ENCODE peak calls at places on chromosomes 13 and 19, in four cellular contexts. N is transverse colon, F is ovary, Z is sigmoid colon. J is an unnamed sample.

GRCh38 chr19:9406798-9407352 is 28.5 kb downstream of the ZNF266 start:
- DNase-seq in N (peak), F (peak), Z (peak), J (peak)

GRCh38 chr13:113468461-113469147 is 15.3 kb upstream of the ADPRHL1 start:
- DNase-seq in N (no peak), F (no peak), Z (no peak), J (no peak)

GRCh38 chr13:112968380-112968909 is 569 bp upstream of the MCF2L start:
- DNase-seq in N (peak), F (peak), Z (peak), J (no peak)

GRCh38 chr19:16627194-16627927 is 643 bp downstream of the MED26 start:
- DNase-seq in N (peak), F (peak), Z (peak), J (no peak)

GRCh38 chr13:33284016-33284415 is 1.5 kb downstream of the STARD13 start:
- DNase-seq in N (no peak), F (no peak), Z (no peak), J (no peak)

GRCh38 chr13:49373699-49374098 is 70.2 kb downstream of the CAB39L start:
- DNase-seq in N (no peak), F (no peak), Z (no peak), J (no peak)

GRCh38 chr19:1259873-1260748 is 9.0 kb upstream of the CIRBP start:
- DNase-seq in N (peak), F (no peak), Z (peak), J (no peak)

GRCh38 chr19:29678484-29679106 is 13.3 kb downstream of the PLEKHF1 start:
- DNase-seq in N (peak), F (peak), Z (peak), J (peak)

GRCh38 chr13:100100115-100100879 is 11.4 kb downstream of the PCCA start:
- DNase-seq in N (no peak), F (peak), Z (no peak), J (no peak)

DNA sequence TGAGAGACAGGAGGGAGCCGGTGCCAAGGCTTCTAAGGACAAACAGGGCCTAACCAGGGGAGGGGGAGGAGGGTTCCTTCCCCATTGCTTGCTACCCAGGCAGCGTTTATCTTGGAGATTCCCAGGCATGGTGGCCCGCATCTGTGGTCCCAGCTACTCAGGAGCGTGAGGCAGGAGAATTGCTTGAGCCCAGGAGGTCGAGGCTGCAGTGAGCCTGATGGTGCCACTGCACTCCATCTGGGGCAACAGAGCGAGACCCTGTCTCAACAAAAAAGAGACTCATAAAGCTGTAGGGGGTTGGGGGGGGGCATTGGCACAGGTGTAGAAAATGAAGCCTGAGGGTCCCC is 11.4 kb downstream of the TIMM13 start:
- DNase-seq in N (no peak), F (no peak), Z (no peak), J (no peak)
- TF ChIP-seq POLR2A in N (no peak), F (no peak), Z (no peak), J (no peak)

DNA sequence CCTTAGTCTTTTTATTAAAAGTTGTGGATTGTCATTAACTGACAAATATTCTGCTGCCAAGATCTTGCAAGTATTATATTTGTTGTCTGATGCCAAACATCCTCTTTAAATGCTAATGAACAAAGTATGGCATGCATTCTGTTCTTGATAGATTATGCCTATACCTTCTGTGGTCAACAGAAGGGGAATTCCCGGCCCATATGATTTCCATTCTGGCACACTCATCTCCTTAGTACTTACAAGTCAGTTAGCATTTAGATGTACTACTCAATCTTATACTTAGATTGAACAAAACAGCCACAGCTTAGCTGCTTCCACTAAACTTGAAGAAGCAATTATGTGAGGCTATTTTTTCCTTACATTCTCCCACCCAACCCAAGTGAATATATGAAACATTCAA is 246.1 kb upstream of the DACH1 start:
- DNase-seq in N (no peak), F (no peak), Z (no peak), J (no peak)
- H3K27ac ChIP-seq in N (no peak), F (no peak), Z (no peak), J (no peak)

GRCh38 chr19:13149628-13150186 is 468 bp downstream of the STX10 start:
- DNase-seq in N (peak), F (peak), Z (peak), J (peak)
- TF ChIP-seq POLR2A in N (no peak), F (no peak), Z (no peak), J (no peak)

GRCh38 chr13:43145556-43145955 is 122.2 kb downstream of the DNAJC15 start:
- DNase-seq in N (no peak), F (no peak), Z (no peak), J (no peak)

GRCh38 chr13:43136940-43137574 is 113.7 kb downstream of the DNAJC15 start:
- DNase-seq in N (no peak), F (no peak), Z (no peak), J (no peak)

GRCh38 chr13:43141685-43142084 is 118.3 kb downstream of the DNAJC15 start:
- DNase-seq in N (no peak), F (no peak), Z (no peak), J (no peak)

GRCh38 chr13:43143591-43143990 is 120.2 kb downstream of the DNAJC15 start:
- DNase-seq in N (no peak), F (no peak), Z (no peak), J (no peak)

GRCh38 chr13:43140985-43141384 is 117.6 kb downstream of the DNAJC15 start:
- DNase-seq in N (no peak), F (no peak), Z (no peak), J (no peak)
- H3K27ac ChIP-seq in N (no peak), F (no peak), Z (no peak), J (no peak)

GRCh38 chr19:40465781-40466218 is 255 bp upstream of the BLVRB start:
- DNase-seq in N (peak), F (peak), Z (peak), J (peak)

GRCh38 chr19:40467007-40467565 is 285 bp downstream of the SPTBN4 start:
- DNase-seq in N (no peak), F (peak), Z (peak), J (no peak)

GRCh38 chr19:40466219-40467006 is at the start of gene SPTBN4:
- DNase-seq in N (peak), F (peak), Z (peak), J (no peak)

GRCh38 chr19:40464059-40465024 is 1.2 kb downstream of the BLVRB start:
- DNase-seq in N (peak), F (peak), Z (peak), J (peak)

DNA sequence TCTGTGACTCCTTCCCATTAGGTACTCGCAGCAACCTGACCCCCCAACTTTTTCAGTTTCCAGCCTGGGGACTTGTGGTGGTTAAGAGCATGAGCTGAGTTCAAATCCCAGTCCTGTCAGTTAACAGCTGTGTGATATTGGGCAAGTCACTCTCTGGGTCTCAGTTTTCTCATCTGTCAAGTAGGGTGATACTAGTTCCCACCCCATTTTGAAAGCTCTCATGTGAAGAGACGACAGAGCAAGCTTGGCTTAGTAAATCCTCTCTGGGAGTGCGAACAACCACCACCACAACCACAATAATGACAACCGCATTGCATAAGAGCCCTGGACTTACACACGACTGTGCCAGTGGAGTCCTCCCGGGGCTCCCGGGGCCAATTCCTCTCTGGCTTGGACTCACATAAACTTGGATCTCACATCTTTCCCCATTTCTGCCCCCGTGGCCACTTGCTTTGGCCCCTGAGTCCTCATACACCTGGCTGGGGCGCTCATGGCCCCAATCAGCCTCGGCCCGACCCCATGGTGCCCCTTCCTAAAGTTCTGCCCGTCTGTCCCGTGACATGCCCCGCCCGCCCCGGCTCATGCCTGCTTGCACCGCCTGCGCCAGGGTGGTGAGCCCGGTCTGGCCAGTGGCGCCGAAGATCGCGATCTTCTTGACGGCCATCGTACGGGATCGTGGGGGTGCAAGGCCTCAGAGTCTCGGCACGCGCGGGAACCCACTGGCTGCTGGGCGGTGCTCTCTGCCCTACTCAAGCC is at the start of gene BLVRB:
- DNase-seq in N (peak), F (peak), Z (no peak), J (no peak)
- TF ChIP-seq POLR2A in N (peak), F (peak), Z (peak), J (peak)